ENCODE peak calls at places on chromosomes 6 and 20, in nine cellular contexts. N is brain microvascular endothelial cell; L is prostate gland; U is GM06990; X is ovary; S is CD8-positive, alpha-beta memory T cell; V is GM23248; F is uterus; E is WERI-Rb-1. M is an unnamed sample.
A peak's percentile ranks its signal among the peaks of the same experiment; 100 is the strongest.

GRCh38 chr6:116034327-116034726 is 26.4 kb downstream of the FRK start:
- DNase-seq in N (peak; percentile 37), L (no peak), U (no peak), X (no peak), S (no peak), V (peak; percentile 44), F (no peak), E (no peak), M (peak; percentile 63)

GRCh38 chr20:23246682-23247664 is 103.6 kb upstream of the NXT1 start:
- DNase-seq in N (no peak), L (no peak), U (no peak), X (peak; percentile 48), S (no peak), V (no peak), F (peak; percentile 28), E (no peak), M (no peak)

GRCh38 chr6:14882394-14883073 is 363.3 kb upstream of the JARID2 start:
- DNase-seq in N (peak; percentile 9), L (no peak), U (no peak), X (no peak), S (no peak), V (no peak), F (no peak), E (no peak), M (no peak)

GRCh38 chr6:81331526-81331925 is 421.0 kb downstream of the TENT5A start:
- DNase-seq in N (peak; percentile 8), L (no peak), U (no peak), X (no peak), S (no peak), V (peak; percentile 89), F (no peak), E (no peak), M (peak; percentile 89)

GRCh38 chr6:132611616-132612015 is 12.5 kb downstream of the TAAR2 start:
- DNase-seq in N (no peak), L (no peak), U (no peak), X (no peak), S (no peak), V (no peak), F (no peak), E (no peak), M (no peak)

GRCh38 chr20:38278763-38279162 is 18.2 kb upstream of the KIAA1755 start:
- DNase-seq in N (no peak), L (no peak), U (no peak), X (no peak), S (no peak), V (no peak), F (no peak), E (no peak), M (no peak)

GRCh38 chr6:50236164-50236563 is 186.4 kb upstream of the DEFB112 start:
- DNase-seq in N (no peak), L (no peak), U (no peak), X (no peak), S (no peak), V (no peak), F (no peak), E (no peak), M (no peak)

GRCh38 chr20:17648782-17649730 is 33.0 kb downstream of the RRBP1 start:
- DNase-seq in N (no peak), L (no peak), U (no peak), X (no peak), S (peak; percentile 16), V (no peak), F (peak; percentile 14), E (peak; percentile 65), M (no peak)

GRCh38 chr6:144471986-144472385 is 186.9 kb downstream of the UTRN start:
- DNase-seq in N (no peak), L (no peak), U (no peak), X (no peak), S (no peak), V (no peak), F (no peak), E (no peak), M (no peak)

GRCh38 chr6:18431581-18431980 is 44.4 kb downstream of the RNF144B start:
- DNase-seq in N (no peak), L (peak; percentile 29), U (no peak), X (no peak), S (no peak), V (no peak), F (no peak), E (no peak), M (no peak)

GRCh38 chr6:31495580-31495979 is 2.4 kb upstream of the MICB start:
- DNase-seq in N (peak; percentile 88), L (no peak), U (no peak), X (no peak), S (no peak), V (peak; percentile 63), F (no peak), E (no peak), M (no peak)

GRCh38 chr6:46269447-46270229 is 98.9 kb upstream of the ENPP5 start:
- DNase-seq in N (no peak), L (no peak), U (no peak), X (peak; percentile 70), S (no peak), V (no peak), F (peak; percentile 45), E (no peak), M (no peak)

GRCh38 chr6:155946860-155947259 is 491.2 kb upstream of the NOX3 start:
- DNase-seq in N (no peak), L (no peak), U (no peak), X (no peak), S (no peak), V (no peak), F (no peak), E (no peak), M (no peak)

GRCh38 chr6:2510341-2510740 is 240.4 kb downstream of the MYLK4 start:
- DNase-seq in N (no peak), L (no peak), U (no peak), X (no peak), S (no peak), V (no peak), F (no peak), E (no peak), M (no peak)

GRCh38 chr6:129398764-129399163 is 311.2 kb downstream of the ARHGAP18 start:
- DNase-seq in N (no peak), L (no peak), U (no peak), X (no peak), S (no peak), V (no peak), F (no peak), E (no peak), M (no peak)

GRCh38 chr6:98824163-98824906 is 10.0 kb upstream of the POU3F2 start:
- DNase-seq in N (no peak), L (no peak), U (no peak), X (no peak), S (no peak), V (no peak), F (no peak), E (peak; percentile 28), M (no peak)

GRCh38 chr6:125066140-125066539 is 87.4 kb upstream of the TPD52L1 start:
- DNase-seq in N (no peak), L (no peak), U (no peak), X (no peak), S (no peak), V (no peak), F (no peak), E (no peak), M (no peak)

GRCh38 chr6:126056355-126057004 is 70.1 kb downstream of the TRMT11 start:
- DNase-seq in N (no peak), L (no peak), U (no peak), X (no peak), S (no peak), V (no peak), F (no peak), E (no peak), M (no peak)

GRCh38 chr6:87753131-87753685 is 51.2 kb upstream of the AKIRIN2 start:
- DNase-seq in N (no peak), L (no peak), U (no peak), X (no peak), S (no peak), V (peak; percentile 21), F (no peak), E (no peak), M (no peak)

GRCh38 chr6:143603474-143603873 is 74.3 kb upstream of the PHACTR2 start:
- DNase-seq in N (no peak), L (no peak), U (no peak), X (no peak), S (no peak), V (no peak), F (no peak), E (no peak), M (no peak)

GRCh38 chr6:16437984-16438383 is 199.6 kb downstream of the GMPR start:
- DNase-seq in N (no peak), L (no peak), U (no peak), X (no peak), S (no peak), V (no peak), F (no peak), E (no peak), M (no peak)
- H3K36me3 ChIP-seq in N (no peaks in the 10 kb centered on the region), L (no peaks in the 10 kb centered on the region), U (no peaks in the 10 kb centered on the region), X (no peaks in the 10 kb centered on the region), S (no peaks in the 10 kb centered on the region), V (no peaks in the 10 kb centered on the region), F (no peaks in the 10 kb centered on the region), E (no peaks in the 10 kb centered on the region), M (peaks cover 4% of the 10 kb centered on the region)

DNA sequence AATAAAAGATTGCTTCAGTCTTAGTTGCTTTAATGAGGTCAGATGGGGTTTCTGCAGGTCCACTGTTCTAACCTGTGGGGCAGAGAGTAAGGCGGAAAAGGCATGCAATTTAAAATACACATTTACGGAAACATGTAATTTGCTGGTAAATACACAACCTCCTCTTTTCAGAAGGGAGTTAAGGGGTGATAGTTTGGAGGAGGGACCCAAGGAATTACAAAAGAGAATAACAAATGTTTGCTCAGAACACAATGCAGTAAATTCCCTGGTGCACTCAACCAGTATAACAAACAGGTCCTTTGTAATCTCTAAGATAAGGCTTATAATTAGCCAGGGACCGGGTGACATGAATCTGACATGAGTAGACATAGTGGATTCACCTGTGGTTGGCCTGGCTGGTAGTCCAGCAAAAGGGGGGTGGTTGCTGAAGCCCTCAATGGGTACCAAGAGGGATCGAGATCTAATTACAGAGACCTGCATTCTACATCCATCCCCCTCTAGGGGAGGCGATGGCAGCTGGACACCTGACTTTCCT is 295.1 kb downstream of the PHACTR1 start:
- DNase-seq in N (no peak), L (no peak), U (no peak), X (no peak), S (no peak), V (no peak), F (no peak), E (no peak), M (no peak)
- H3K27me3 ChIP-seq in N (peaks cover 37% of the 10 kb centered on the region), L (peaks cover 3% of the 10 kb centered on the region), U (peaks cover 10% of the 10 kb centered on the region), X (no peaks in the 10 kb centered on the region), S (peaks cover 12% of the 10 kb centered on the region), V (peaks cover 56% of the 10 kb centered on the region), F (peaks cover 8% of the 10 kb centered on the region), E (no peaks in the 10 kb centered on the region), M (peaks cover 10% of the 10 kb centered on the region)

DNA sequence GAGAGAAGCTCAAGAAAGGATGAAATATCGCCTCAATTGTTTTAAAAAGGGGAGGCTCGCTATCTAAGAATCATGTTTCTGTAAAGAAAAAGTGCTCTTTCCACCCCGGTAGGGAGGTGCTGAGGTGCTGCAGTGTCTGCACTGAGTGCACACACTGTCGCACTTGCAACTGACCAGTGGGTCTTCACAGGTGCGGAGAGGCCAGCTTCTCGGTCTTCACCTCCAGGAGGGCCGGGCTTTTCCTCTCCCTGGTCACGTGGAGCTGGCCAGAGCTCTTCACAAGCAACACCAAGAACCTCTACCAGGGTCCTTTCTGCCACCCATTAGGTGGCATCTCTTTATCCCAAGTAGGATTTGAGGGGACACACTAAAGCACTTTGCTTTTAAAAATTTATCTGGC is 27.8 kb upstream of the TCFL5 start:
- DNase-seq in N (no peak), L (no peak), U (no peak), X (no peak), S (no peak), V (no peak), F (no peak), E (no peak), M (no peak)
- H3K36me3 ChIP-seq in N (peaks cover 69% of the 10 kb centered on the region), L (peaks cover 7% of the 10 kb centered on the region), U (peaks cover 58% of the 10 kb centered on the region), X (no peaks in the 10 kb centered on the region), S (peaks cover 83% of the 10 kb centered on the region), V (peaks cover 54% of the 10 kb centered on the region), F (no peaks in the 10 kb centered on the region), E (peaks cover 85% of the 10 kb centered on the region), M (peaks cover 44% of the 10 kb centered on the region)

GRCh38 chr6:1384549-1385128 is 4.7 kb upstream of the FOXF2 start:
- DNase-seq in N (no peak), L (no peak), U (no peak), X (no peak), S (no peak), V (no peak), F (no peak), E (no peak), M (no peak)
- H3K27me3 ChIP-seq in N (peaks cover 84% of the 10 kb centered on the region), L (peaks cover 53% of the 10 kb centered on the region), U (no peaks in the 10 kb centered on the region), X (peaks cover 7% of the 10 kb centered on the region), S (peaks cover 58% of the 10 kb centered on the region), V (peaks cover 36% of the 10 kb centered on the region), F (peaks cover 86% of the 10 kb centered on the region), E (peaks cover 94% of the 10 kb centered on the region), M (peaks cover 7% of the 10 kb centered on the region)